ENCODE peak calls at places on chromosomes 16 and 17, in six cellular contexts. I is mesenchymal stem cell, Q is neuronal stem cell, U is H1, G is IMR-90, F is H9. L is an unnamed sample. For H3K79me1, the result is how much of the 10 kb centered on the place peaks cover.

GRCh38 chr17:41739661-41740352 is 5.4 kb upstream of the HAP1 start:
- DNase-seq in I (peak), Q (no peak), U (no peak), G (peak), F (no peak), L (no peak)

GRCh38 chr16:78607465-78607864 is 508.0 kb downstream of the WWOX start:
- DNase-seq in I (peak), Q (no peak), U (no peak), G (no peak), F (no peak), L (peak)

GRCh38 chr17:32894245-32894644 is 17.3 kb upstream of the MYO1D start:
- DNase-seq in I (no peak), Q (no peak), U (no peak), G (no peak), F (no peak), L (no peak)

GRCh38 chr16:66988197-66988788 is at the start of gene CES4A:
- DNase-seq in I (peak), Q (no peak), U (no peak), G (peak), F (no peak), L (no peak)

GRCh38 chr16:69171325-69172095 is 15.5 kb upstream of the SNTB2 start:
- DNase-seq in I (peak), Q (no peak), U (no peak), G (peak), F (no peak), L (peak)

GRCh38 chr16:14539631-14540030 is 90.4 kb downstream of the PARN start:
- DNase-seq in I (no peak), Q (no peak), U (no peak), G (peak), F (no peak), L (no peak)

GRCh38 chr16:86597880-86598606 is 19.7 kb downstream of the FOXL1 start:
- DNase-seq in I (no peak), Q (no peak), U (no peak), G (no peak), F (no peak), L (no peak)

GRCh38 chr16:22297871-22298733 is 893 bp downstream of the POLR3E start:
- DNase-seq in I (peak), Q (peak), U (no peak), G (peak), F (peak), L (peak)

GRCh38 chr17:56908061-56908542 is 5.7 kb downstream of the TRIM25 start:
- DNase-seq in I (no peak), Q (no peak), U (no peak), G (no peak), F (no peak), L (no peak)

GRCh38 chr16:53043986-53044571 is 8.6 kb downstream of the CHD9NB start:
- DNase-seq in I (no peak), Q (peak), U (peak), G (no peak), F (peak), L (peak)

GRCh38 chr17:52710363-52710901 is 551.9 kb upstream of the CA10 start:
- DNase-seq in I (no peak), Q (no peak), U (no peak), G (no peak), F (no peak), L (peak)

GRCh38 chr16:48441863-48442279 is 56.7 kb upstream of the SIAH1 start:
- DNase-seq in I (no peak), Q (no peak), U (no peak), G (no peak), F (no peak), L (no peak)

GRCh38 chr16:69097425-69097824 is 8.0 kb upstream of the HAS3 start:
- DNase-seq in I (no peak), Q (no peak), U (no peak), G (no peak), F (no peak), L (no peak)

GRCh38 chr17:8503807-8504206 is 68.1 kb downstream of the NDEL1 start:
- DNase-seq in I (no peak), Q (no peak), U (no peak), G (no peak), F (no peak), L (no peak)

GRCh38 chr17:67534941-67535340 is 157.9 kb downstream of the PITPNC1 start:
- DNase-seq in I (peak), Q (no peak), U (no peak), G (no peak), F (peak), L (peak)

GRCh38 chr17:39599006-39599664 is 8.6 kb downstream of the NEUROD2 start:
- DNase-seq in I (no peak), Q (no peak), U (no peak), G (no peak), F (no peak), L (no peak)

GRCh38 chr17:7721612-7722011 is 4.1 kb downstream of the DNAH2 start:
- DNase-seq in I (no peak), Q (no peak), U (no peak), G (no peak), F (no peak), L (no peak)

GRCh38 chr16:14419817-14420216 is 210.2 kb downstream of the PARN start:
- DNase-seq in I (no peak), Q (no peak), U (no peak), G (no peak), F (no peak), L (no peak)

GRCh38 chr17:76174072-76174471 is 33.0 kb upstream of the FOXJ1 start:
- DNase-seq in I (no peak), Q (no peak), U (no peak), G (no peak), F (no peak), L (no peak)

GRCh38 chr16:47311738-47312505 is 148.9 kb downstream of the ITFG1 start:
- DNase-seq in I (no peak), Q (no peak), U (peak), G (peak), F (peak), L (peak)

GRCh38 chr17:43324205-43324893 is 74.4 kb upstream of the ARL4D start:
- DNase-seq in I (peak), Q (no peak), U (no peak), G (no peak), F (peak), L (peak)

GRCh38 chr16:85707528-85708095 is 18.9 kb upstream of the GINS2 start:
- DNase-seq in I (no peak), Q (no peak), U (no peak), G (no peak), F (no peak), L (no peak)

GRCh38 chr16:50326264-50326663 is 42.5 kb downstream of the BRD7 start:
- DNase-seq in I (no peak), Q (no peak), U (no peak), G (no peak), F (no peak), L (no peak)

DNA sequence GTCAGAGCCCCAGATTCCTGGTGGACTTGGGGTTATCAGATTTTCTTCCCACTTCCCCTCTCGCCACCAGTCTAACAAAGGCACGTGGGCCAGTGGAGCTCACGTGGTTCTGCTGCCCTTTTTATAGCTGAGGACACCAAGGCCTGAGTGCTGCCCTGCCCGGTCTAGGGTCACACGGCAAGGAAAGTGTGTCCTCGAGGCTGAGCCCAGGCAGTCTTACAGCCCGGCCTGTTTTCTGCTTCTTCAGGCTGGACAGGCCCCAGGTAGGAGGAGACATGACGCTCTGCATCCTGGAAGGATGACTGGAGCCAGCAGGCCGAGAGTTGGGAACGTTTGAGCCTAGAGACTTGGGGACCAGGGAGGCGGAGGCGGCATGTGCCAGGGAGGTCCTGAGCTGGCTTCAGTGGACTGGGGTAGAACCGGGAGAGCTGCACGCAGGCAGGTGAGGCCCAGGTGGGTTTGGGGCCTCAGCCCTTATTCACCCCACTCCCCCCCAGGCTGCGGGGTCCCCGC is 3.5 kb downstream of the CTRB1 start:
- DNase-seq in I (no peak), Q (no peak), U (no peak), G (no peak), F (peak), L (no peak)
- H3K27ac ChIP-seq in I (no peak), Q (no peak), U (no peak), G (no peak), F (no peak), L (no peak)

GRCh38 chr17:40625311-40625710 is 22.3 kb downstream of the SMARCE1 start:
- DNase-seq in I (no peak), Q (no peak), U (no peak), G (no peak), F (no peak), L (no peak)
- H2BK15ac ChIP-seq in I (no peak), Q (no peak), U (no peak), G (no peak), F (no peak), L (no peak)

DNA sequence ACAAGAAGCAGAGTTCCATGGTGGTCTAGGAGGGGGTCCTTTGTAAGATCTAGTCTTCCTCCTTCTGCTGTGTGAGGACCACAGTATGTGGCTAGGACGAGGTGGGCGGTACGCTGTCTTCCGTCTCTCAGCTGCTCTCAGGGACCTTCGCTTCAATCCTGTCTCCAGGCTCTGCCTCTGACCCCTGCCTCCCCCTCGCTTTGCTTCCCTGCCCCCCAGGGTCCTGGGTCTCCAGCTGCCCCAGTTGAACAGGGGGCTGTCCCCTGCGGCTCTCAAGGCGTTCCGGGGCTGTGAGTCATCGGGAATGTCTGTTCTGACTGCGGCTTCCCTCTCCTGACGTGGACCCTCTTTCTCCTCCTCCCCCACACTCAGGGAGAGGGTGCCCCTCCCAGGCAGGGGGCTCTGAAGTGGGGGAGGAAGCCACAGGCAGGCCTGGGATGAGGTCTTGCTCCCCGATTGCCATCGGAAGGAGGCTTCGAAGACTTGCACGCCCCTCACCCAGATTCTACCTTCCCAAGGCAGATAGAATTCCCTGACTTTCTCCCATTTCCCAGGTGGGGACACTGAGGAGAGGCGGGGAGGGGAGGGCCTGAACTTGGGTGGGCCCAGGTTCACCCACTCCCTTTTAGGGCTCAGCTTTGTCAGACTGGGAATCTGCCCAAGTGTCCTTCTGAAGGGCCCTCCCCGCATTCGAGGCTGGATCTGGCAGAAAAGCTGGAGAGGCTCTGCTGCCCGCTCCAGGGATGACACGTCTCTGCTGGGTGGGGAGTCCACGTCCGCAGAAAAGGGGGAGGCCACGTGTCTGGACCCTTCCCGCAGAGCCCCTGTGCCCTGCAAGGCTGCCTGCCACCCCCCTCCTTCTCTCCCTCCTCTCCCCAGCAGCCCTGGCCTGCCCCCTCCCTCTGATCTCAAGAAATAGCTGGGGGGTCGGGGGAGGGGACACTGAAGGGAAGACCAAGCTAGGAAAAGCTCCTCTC is 9.1 kb upstream of the COL1A1 start:
- DNase-seq in I (peak), Q (no peak), U (peak), G (peak), F (peak), L (peak)
- H3K79me1 ChIP-seq in I (under half), Q (under half), U (under half), G (under half), F (under half), L (under half)

GRCh38 chr17:17768415-17769088 is 68.2 kb downstream of the SREBF1 start:
- DNase-seq in I (no peak), Q (no peak), U (no peak), G (no peak), F (no peak), L (no peak)
- H3K27ac ChIP-seq in I (no peak), Q (peak), U (no peak), G (no peak), F (no peak), L (no peak)

GRCh38 chr16:1965610-1966009 is 984 bp upstream of the RPS2 start:
- DNase-seq in I (no peak), Q (no peak), U (no peak), G (no peak), F (no peak), L (no peak)

GRCh38 chr16:1964506-1965471 is at the start of gene RPS2:
- DNase-seq in I (peak), Q (peak), U (peak), G (peak), F (peak), L (peak)

GRCh38 chr16:1966460-1966859 is at the start of gene RNF151:
- DNase-seq in I (no peak), Q (no peak), U (no peak), G (no peak), F (no peak), L (no peak)

GRCh38 chr16:1961651-1962067 is 2.3 kb downstream of the NDUFB10 start:
- DNase-seq in I (no peak), Q (no peak), U (no peak), G (no peak), F (no peak), L (peak)

DNA sequence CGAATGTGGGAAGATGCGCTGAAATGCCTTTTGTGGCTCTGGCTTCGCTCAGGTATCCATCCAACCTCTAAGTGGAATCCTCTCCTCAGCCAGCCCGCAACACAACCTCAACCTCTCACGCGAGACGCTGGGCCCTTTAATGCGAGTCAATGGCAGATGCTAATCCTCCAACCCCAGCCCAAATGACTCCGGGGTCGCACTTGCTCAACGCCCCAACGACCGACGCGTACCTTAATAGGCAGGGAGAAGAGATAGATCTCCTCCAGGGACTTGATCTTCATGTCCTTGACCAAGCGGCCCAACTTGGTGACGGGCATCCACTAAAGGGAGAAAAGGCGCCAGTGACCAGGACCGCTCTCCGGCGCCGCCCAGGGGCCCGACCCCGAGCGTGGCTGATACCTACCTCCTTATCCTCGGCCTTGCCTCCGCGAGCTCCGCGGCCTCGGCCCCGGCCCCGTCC is 550 bp downstream of the RPS2 start:
- DNase-seq in I (peak), Q (no peak), U (no peak), G (no peak), F (no peak), L (peak)
- H2BK15ac ChIP-seq in I (no peak), Q (no peak), U (no peak), G (no peak), F (no peak), L (no peak)

DNA sequence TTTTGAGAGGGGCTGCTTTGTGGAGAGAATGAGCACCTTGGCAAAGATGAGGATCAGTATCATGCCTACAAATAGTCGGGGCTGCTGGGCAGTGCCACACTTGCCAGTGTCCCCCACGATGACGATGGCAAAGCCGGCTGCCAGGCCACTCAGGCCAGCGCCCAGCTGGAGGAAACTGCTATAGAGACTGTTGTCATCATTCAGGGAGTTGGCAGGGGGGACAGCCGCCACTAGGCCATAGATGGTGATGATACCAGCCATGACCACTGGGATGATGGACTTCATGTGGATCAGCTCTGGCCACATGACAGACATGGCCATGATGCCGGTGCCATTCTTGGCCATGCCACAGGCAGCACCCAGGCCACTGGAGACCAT is 23.8 kb downstream of the MINK1 start:
- DNase-seq in I (no peak), Q (no peak), U (no peak), G (no peak), F (no peak), L (no peak)
- H3K79me1 ChIP-seq in I (under half), Q (under half), U (under half), G (under half), F (under half), L (under half)

GRCh38 chr16:30378236-30379164 is 3.9 kb downstream of the SEPTIN1 start:
- DNase-seq in I (peak), Q (peak), U (peak), G (peak), F (peak), L (peak)
- H3K27ac ChIP-seq in I (peak), Q (peak), U (peak), G (peak), F (peak), L (peak)

GRCh38 chr17:16909472-16909871 is 62.4 kb downstream of the TNFRSF13B start:
- DNase-seq in I (no peak), Q (no peak), U (no peak), G (no peak), F (peak), L (no peak)

GRCh38 chr17:16912021-16912962 is 59.6 kb downstream of the TNFRSF13B start:
- DNase-seq in I (no peak), Q (no peak), U (no peak), G (no peak), F (no peak), L (no peak)

GRCh38 chr17:16910341-16910740 is 61.6 kb downstream of the TNFRSF13B start:
- DNase-seq in I (no peak), Q (no peak), U (no peak), G (no peak), F (peak), L (no peak)

GRCh38 chr17:16909887-16910286 is 62.0 kb downstream of the TNFRSF13B start:
- DNase-seq in I (no peak), Q (no peak), U (no peak), G (no peak), F (peak), L (no peak)

DNA sequence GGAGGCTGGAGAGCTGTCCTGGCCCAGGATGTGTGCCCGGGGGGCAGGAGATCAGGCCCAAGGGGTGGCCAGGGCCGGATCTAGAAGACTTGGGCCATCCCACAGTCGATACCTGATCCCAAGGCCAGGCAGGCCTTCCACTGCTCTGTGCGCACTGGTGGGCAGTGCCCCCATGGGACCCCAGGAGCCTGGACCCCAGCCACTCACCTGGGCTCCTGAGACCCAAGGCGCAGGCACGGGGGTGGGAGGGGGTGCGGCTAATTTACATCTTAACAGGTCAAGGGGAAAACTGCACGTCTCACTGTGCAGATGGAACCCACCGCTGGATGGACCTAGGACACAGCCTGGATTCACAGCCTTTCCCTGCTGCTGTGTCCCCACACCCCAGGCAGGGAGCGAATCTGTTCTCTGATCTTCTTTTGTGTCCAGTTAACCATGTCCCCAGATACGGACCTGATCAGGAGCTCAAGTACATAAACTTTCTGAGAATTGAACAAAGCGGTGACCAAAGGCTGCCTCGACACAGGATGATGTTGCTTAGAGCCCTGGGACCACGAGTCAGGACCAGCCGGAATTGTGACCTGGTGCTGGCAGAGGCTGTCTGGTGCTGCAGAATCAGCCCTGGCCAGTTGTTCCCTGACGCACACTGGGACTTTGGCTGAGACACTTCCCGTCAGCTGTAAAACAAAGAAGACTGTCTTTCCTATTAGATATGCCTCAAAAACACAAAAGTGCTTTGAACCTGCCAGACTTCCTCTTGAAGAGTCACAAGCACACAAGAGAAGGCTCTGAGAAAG is 60.6 kb downstream of the TNFRSF13B start:
- DNase-seq in I (no peak), Q (no peak), U (no peak), G (no peak), F (peak), L (no peak)
- H2BK15ac ChIP-seq in I (no peak), Q (no peak), U (no peak), G (no peak), F (no peak), L (no peak)

L was measured in mesendoderm.